ENCODE peak calls at places on chromosome 15, in ten cellular contexts. L, Q, A, O, T, J, W, S, D and H are unnamed samples.

GRCh38 chr15:83844742-83845141 is 190.8 kb downstream of the ADAMTSL3 start:
- DNase-seq in D (no peak), J (no peak), Q (no peak), L (no peak), W (peak), A (no peak), S (no peak), O (no peak), T (peak), H (no peak)

GRCh38 chr15:46344115-46344749 is 709.4 kb downstream of the SQOR start:
- DNase-seq in O (no peak), D (no peak), A (no peak), J (no peak), S (no peak), L (no peak), W (peak), T (no peak), Q (peak), H (no peak)

GRCh38 chr15:28901987-28902745 is 16.4 kb downstream of the APBA2 start:
- DNase-seq in L (no peak), J (no peak), W (no peak), T (no peak), O (no peak), D (no peak), A (no peak), S (no peak), Q (no peak), H (no peak)

GRCh38 chr15:67266870-67267269 is 12.3 kb downstream of the IQCH start:
- DNase-seq in S (no peak), A (no peak), D (no peak), L (no peak), W (no peak), Q (no peak), O (no peak), T (no peak), J (no peak), H (no peak)

GRCh38 chr15:80856809-80857377 is 77.7 kb downstream of the CEMIP start:
- DNase-seq in D (peak), L (no peak), S (no peak), Q (no peak), O (no peak), T (no peak), J (peak), A (no peak), W (no peak), H (peak)

GRCh38 chr15:56244237-56244810 is 645 bp upstream of the RFX7 start:
- DNase-seq in D (peak), J (no peak), Q (peak), A (peak), T (peak), L (peak), W (peak), S (no peak), O (no peak), H (peak)

GRCh38 chr15:67161881-67162280 is 92.6 kb downstream of the AAGAB start:
- DNase-seq in Q (no peak), O (no peak), A (no peak), L (no peak), S (no peak), J (no peak), D (no peak), W (no peak), T (peak), H (peak)

GRCh38 chr15:31498756-31499155 is 172.1 kb downstream of the KLF13 start:
- DNase-seq in T (no peak), L (no peak), W (no peak), S (no peak), J (no peak), A (no peak), Q (no peak), O (no peak), D (no peak), H (no peak)

GRCh38 chr15:63896336-63897115 is 62.8 kb upstream of the HERC1 start:
- DNase-seq in W (peak), J (no peak), Q (no peak), S (peak), O (peak), A (no peak), D (peak), T (peak), L (no peak), H (peak)

GRCh38 chr15:22979699-22980188 is 424 bp downstream of the CYFIP1 start:
- DNase-seq in Q (no peak), D (peak), L (no peak), O (no peak), T (no peak), A (no peak), W (peak), S (no peak), J (no peak), H (peak)

GRCh38 chr15:92037446-92037845 is 183.9 kb downstream of the SLCO3A1 start:
- DNase-seq in W (no peak), J (no peak), A (no peak), O (no peak), Q (no peak), T (no peak), D (no peak), L (no peak), S (no peak), H (no peak)

GRCh38 chr15:39919740-39920509 is at the start of gene GPR176:
- DNase-seq in A (peak), S (peak), L (peak), T (peak), W (no peak), O (peak), D (peak), Q (no peak), J (no peak), H (peak)

GRCh38 chr15:84736375-84736774 is 12.0 kb upstream of the ZNF592 start:
- DNase-seq in O (no peak), D (no peak), J (no peak), A (peak), L (no peak), W (no peak), T (no peak), S (peak), Q (no peak), H (peak)

GRCh38 chr15:82662641-82663040 is 15.5 kb upstream of the CPEB1 start:
- DNase-seq in W (no peak), O (no peak), J (no peak), S (no peak), D (no peak), T (no peak), A (no peak), Q (no peak), L (no peak), H (no peak)

GRCh38 chr15:29747837-29748417 is 74.3 kb downstream of the TJP1 start:
- DNase-seq in W (peak), S (no peak), D (peak), T (peak), Q (peak), L (no peak), A (no peak), J (no peak), O (no peak), H (peak)

GRCh38 chr15:59333401-59334062 is 39.1 kb downstream of the MYO1E start:
- DNase-seq in A (no peak), L (no peak), S (no peak), J (peak), D (no peak), T (no peak), Q (no peak), W (no peak), O (no peak), H (no peak)

GRCh38 chr15:67096536-67097294 is 31.3 kb downstream of the SMAD3 start:
- DNase-seq in D (no peak), T (peak), W (no peak), Q (no peak), O (no peak), L (no peak), A (no peak), J (no peak), S (no peak), H (no peak)

GRCh38 chr15:77013786-77014136 is 18.8 kb downstream of the PSTPIP1 start:
- DNase-seq in L (no peak), J (no peak), S (peak), Q (no peak), D (no peak), O (no peak), A (peak), W (peak), T (no peak), H (peak)

GRCh38 chr15:28934645-28935044 is 48.9 kb downstream of the APBA2 start:
- DNase-seq in J (no peak), D (no peak), S (no peak), Q (no peak), O (no peak), T (no peak), A (no peak), W (no peak), L (no peak), H (no peak)

GRCh38 chr15:70356919-70357318 is 259.2 kb upstream of the TLE3 start:
- DNase-seq in W (no peak), Q (no peak), D (no peak), T (peak), J (no peak), S (no peak), L (no peak), A (no peak), O (no peak), H (no peak)

GRCh38 chr15:74385442-74386132 is 18.1 kb upstream of the CYP11A1 start:
- DNase-seq in W (no peak), J (no peak), S (no peak), A (no peak), D (no peak), Q (no peak), T (no peak), O (no peak), L (no peak), H (no peak)

GRCh38 chr15:101149864-101150722 is 101.8 kb downstream of the CHSY1 start:
- DNase-seq in O (no peak), T (no peak), Q (no peak), W (no peak), S (no peak), L (no peak), J (no peak), A (no peak), D (no peak), H (no peak)

GRCh38 chr15:85906028-85906427 is 111.3 kb upstream of the KLHL25 start:
- DNase-seq in S (no peak), L (no peak), J (no peak), D (no peak), O (no peak), T (no peak), Q (no peak), W (no peak), A (no peak), H (no peak)

GRCh38 chr15:29812384-29812694 is 9.9 kb downstream of the TJP1 start:
- DNase-seq in O (no peak), J (peak), L (no peak), A (no peak), W (peak), S (no peak), D (peak), T (peak), Q (no peak), H (no peak)

GRCh38 chr15:29939404-29939803 is 117.1 kb upstream of the TJP1 start:
- DNase-seq in D (peak), O (no peak), T (peak), L (no peak), W (peak), J (no peak), Q (no peak), S (no peak), A (no peak), H (no peak)

GRCh38 chr15:93298901-93299300 is 209.9 kb upstream of the RGMA start:
- DNase-seq in A (no peak), D (no peak), O (no peak), W (no peak), T (no peak), S (no peak), L (no peak), Q (no peak), J (no peak), H (peak)

GRCh38 chr15:56428821-56429458 is 36.0 kb downstream of the MNS1 start:
- DNase-seq in T (peak), D (peak), L (no peak), J (peak), W (peak), O (no peak), S (no peak), A (no peak), Q (peak), H (peak)

GRCh38 chr15:55897560-55898336 is 95.7 kb downstream of the NEDD4 start:
- DNase-seq in S (no peak), L (peak), W (peak), J (no peak), T (peak), A (no peak), Q (peak), O (no peak), D (peak), H (peak)

GRCh38 chr15:45670061-45670460 is 35.2 kb downstream of the SQOR start:
- DNase-seq in O (peak), A (no peak), Q (no peak), L (no peak), T (no peak), J (no peak), D (no peak), W (no peak), S (no peak), H (no peak)

GRCh38 chr15:52233405-52233804 is 42.2 kb upstream of the GNB5 start:
- DNase-seq in A (no peak), L (no peak), W (no peak), O (no peak), J (no peak), S (no peak), Q (no peak), T (peak), D (no peak), H (no peak)

GRCh38 chr15:41730543-41730942 is 43.7 kb upstream of the MAPKBP1 start:
- DNase-seq in J (no peak), L (no peak), W (no peak), Q (no peak), S (no peak), D (no peak), A (no peak), T (no peak), O (no peak), H (no peak)